ENCODE peak calls at places on chromosome 13, in eight cellular contexts. U, T, Q, B, J, G, P and A are unnamed samples.

GRCh38 chr13:112996671-112997091 is 27.7 kb downstream of the MCF2L start:
- DNase-seq in B (no peak), J (no peak), P (no peak), G (no peak), U (no peak), T (no peak), Q (no peak), A (no peak)

GRCh38 chr13:50742353-50742752 is 101.1 kb downstream of the DLEU7 start:
- DNase-seq in J (no peak), B (no peak), Q (no peak), U (no peak), T (no peak), P (no peak), G (no peak), A (no peak)

GRCh38 chr13:40528881-40529280 is 137.6 kb downstream of the FOXO1 start:
- DNase-seq in U (no peak), P (peak), J (no peak), T (no peak), Q (no peak), G (no peak), B (no peak), A (no peak)

GRCh38 chr13:44052843-44053607 is 173.3 kb downstream of the LACC1 start:
- DNase-seq in T (no peak), G (peak), J (no peak), B (no peak), U (no peak), Q (no peak), P (peak), A (no peak)

GRCh38 chr13:23760000-23760399 is 129.2 kb downstream of the MIPEP start:
- DNase-seq in B (no peak), T (no peak), P (no peak), U (no peak), Q (no peak), G (no peak), J (no peak), A (no peak)

GRCh38 chr13:60583911-60584753 is 187.1 kb downstream of the TDRD3 start:
- DNase-seq in G (no peak), B (no peak), U (no peak), T (no peak), J (no peak), Q (no peak), P (peak), A (no peak)

GRCh38 chr13:39189778-39190177 is 151.5 kb downstream of the NHLRC3 start:
- DNase-seq in P (no peak), B (no peak), T (no peak), G (no peak), J (no peak), Q (no peak), U (no peak), A (no peak)

GRCh38 chr13:94063096-94063495 is 416.4 kb downstream of the DCT start:
- DNase-seq in J (no peak), U (no peak), G (no peak), T (no peak), B (no peak), Q (no peak), P (peak), A (no peak)

GRCh38 chr13:26978081-26978860 is 193.3 kb downstream of the USP12 start:
- DNase-seq in B (no peak), G (no peak), Q (no peak), P (no peak), J (no peak), U (no peak), T (no peak), A (no peak)

GRCh38 chr13:104764600-104764999 is 1698.4 kb upstream of the SLC10A2 start:
- DNase-seq in Q (no peak), P (no peak), T (no peak), U (no peak), G (no peak), J (no peak), B (no peak), A (no peak)

GRCh38 chr13:104936304-104936703 is 1599.2 kb downstream of the EFNB2 start:
- DNase-seq in B (no peak), P (no peak), T (no peak), G (no peak), U (no peak), Q (no peak), J (no peak), A (no peak)

GRCh38 chr13:82688400-82688999 is 1193.8 kb downstream of the SLITRK1 start:
- DNase-seq in Q (no peak), U (no peak), B (no peak), P (peak), T (no peak), G (no peak), J (no peak), A (no peak)

GRCh38 chr13:67138937-67139336 is 91.2 kb downstream of the PCDH9 start:
- DNase-seq in Q (no peak), G (no peak), T (no peak), P (no peak), U (no peak), J (no peak), B (no peak), A (no peak)

GRCh38 chr13:27170521-27171243 is 929 bp downstream of the USP12 start:
- DNase-seq in J (no peak), T (peak), G (peak), U (peak), Q (no peak), P (peak), B (peak), A (peak)

GRCh38 chr13:41613471-41613870 is 156.1 kb downstream of the RGCC start:
- DNase-seq in T (no peak), B (no peak), U (no peak), G (no peak), Q (no peak), P (no peak), J (no peak), A (no peak)

GRCh38 chr13:113598081-113598410 is 13.5 kb downstream of the TFDP1 start:
- DNase-seq in U (no peak), J (no peak), T (no peak), P (no peak), G (no peak), B (no peak), Q (no peak), A (no peak)

GRCh38 chr13:28535734-28536133 is 40.8 kb upstream of the FLT1 start:
- DNase-seq in Q (no peak), U (no peak), J (no peak), B (no peak), P (no peak), T (no peak), G (no peak), A (no peak)